ENCODE peak calls at places on chromosomes 11 and 22, in seven cellular contexts. O is OCI-LY7, Y is fibroblast of lung, X is heart left ventricle, N is kidney, C is IMR-90, T is activated B cell treated with CpG ODN at 0.5 μM for 24 hours. L is an unnamed sample.

GRCh38 chr11:128551641-128552335 is 35.6 kb downstream of the ETS1 start:
- DNase-seq in O (peak; percentile 87), Y (no peak), X (no peak), N (no peak), C (no peak), T (peak; percentile 38), L (no peak)

GRCh38 chr22:46046299-46046685 is 69.3 kb upstream of the WNT7B start:
- DNase-seq in O (no peak), Y (no peak), X (no peak), N (peak; percentile 43), C (no peak), T (no peak), L (no peak)

GRCh38 chr11:109939176-109939810 is 153.9 kb upstream of the ZC3H12C start:
- DNase-seq in O (peak; percentile 34), Y (peak; percentile 85), X (peak; percentile 22), N (no peak), C (peak; percentile 84), T (no peak), L (peak; percentile 68)

GRCh38 chr11:128715691-128716153 is 21.9 kb downstream of the FLI1 start:
- DNase-seq in O (no peak), Y (peak; percentile 92), X (peak; percentile 44), N (no peak), C (peak; percentile 40), T (no peak), L (peak; percentile 47)

GRCh38 chr11:469684-470667 is 19.9 kb downstream of the PTDSS2 start:
- DNase-seq in O (no peak), Y (peak; percentile 47), X (peak; percentile 71), N (peak; percentile 89), C (peak; percentile 81), T (no peak), L (peak; percentile 54)

GRCh38 chr22:40602231-40602630 is 34.3 kb downstream of the MRTFA start:
- DNase-seq in O (no peak), Y (peak; percentile 50), X (no peak), N (no peak), C (no peak), T (no peak), L (no peak)

GRCh38 chr11:64741393-64742086 is 2.4 kb downstream of the RASGRP2 start:
- DNase-seq in O (no peak), Y (no peak), X (no peak), N (no peak), C (no peak), T (no peak), L (no peak)

GRCh38 chr11:65439331-65440181 is 17.0 kb downstream of the NEAT1 start:
- DNase-seq in O (no peak), Y (peak; percentile 36), X (no peak), N (no peak), C (peak; percentile 48), T (no peak), L (peak; percentile 34)

GRCh38 chr22:47631571-47632102 is 869.2 kb downstream of the TBC1D22A start:
- DNase-seq in O (no peak), Y (no peak), X (no peak), N (no peak), C (no peak), T (no peak), L (no peak)

GRCh38 chr11:66639066-66639813 is 737 bp downstream of the RBM4 start:
- DNase-seq in O (peak; percentile 50), Y (peak; percentile 39), X (peak; percentile 34), N (no peak), C (peak; percentile 42), T (no peak), L (peak; percentile 22)
- TF ChIP-seq CTCF in O (no peak), Y (no peak), X (no peak), N (no peak), C (peak; percentile 21), T (no peak), L (no peak)

DNA sequence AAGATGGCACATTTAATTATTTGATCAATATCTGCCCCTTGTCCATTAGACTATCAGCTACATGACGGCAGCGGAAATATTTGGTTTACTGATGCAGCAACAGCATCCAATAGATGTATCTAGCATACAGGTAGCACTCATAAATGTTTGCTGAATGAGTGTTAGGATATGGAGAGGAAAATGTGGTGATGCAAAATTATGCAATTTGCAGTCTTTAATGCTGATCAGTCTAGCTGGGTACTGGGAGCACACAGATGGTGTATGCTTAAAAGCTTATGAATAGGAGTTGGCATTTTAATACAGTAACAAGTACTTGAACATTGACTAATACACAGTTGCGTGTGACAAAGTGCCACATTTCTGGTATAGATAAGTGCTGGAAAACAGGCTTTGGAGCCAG is 99.4 kb downstream of the TIMP3 start:
- DNase-seq in O (no peak), Y (no peak), X (no peak), N (no peak), C (no peak), T (no peak), L (no peak)
- TF ChIP-seq CTCF in O (no peak), Y (no peak), X (no peak), N (no peak), C (no peak), T (no peak), L (no peak)

DNA sequence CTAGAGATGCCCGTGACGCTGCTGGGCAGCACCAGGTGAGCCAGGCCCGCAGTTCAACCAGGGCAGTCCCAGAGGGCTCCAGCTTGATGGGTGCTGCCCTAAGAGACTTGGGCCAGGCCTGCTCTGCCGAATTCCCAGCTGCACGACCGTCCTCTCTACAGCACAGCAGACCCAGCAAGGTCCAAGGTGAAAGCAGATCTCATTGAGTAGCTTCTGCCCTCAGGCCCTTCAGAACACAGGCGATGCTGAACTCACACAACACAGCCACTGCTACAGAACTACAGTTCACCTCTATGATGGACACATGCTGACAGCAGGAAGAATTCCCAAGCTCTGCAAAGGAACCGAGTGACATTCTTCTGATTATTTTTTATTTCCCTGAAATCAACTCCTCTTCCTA is 81.6 kb downstream of the MICAL3 start:
- DNase-seq in O (no peak), Y (no peak), X (no peak), N (no peak), C (no peak), T (no peak), L (no peak)
- TF ChIP-seq CTCF in O (no peak), Y (no peak), X (no peak), N (no peak), C (no peak), T (no peak), L (no peak)

GRCh38 chr11:58968251-58968711 is 29.0 kb downstream of the GLYATL1 start:
- DNase-seq in O (no peak), Y (no peak), X (no peak), N (peak; percentile 51), C (no peak), T (no peak), L (no peak)

GRCh38 chr11:58965246-58965985 is 26.1 kb downstream of the GLYATL1 start:
- DNase-seq in O (no peak), Y (peak; percentile 45), X (no peak), N (no peak), C (peak; percentile 38), T (no peak), L (no peak)

GRCh38 chr11:58958500-58958899 is 19.2 kb downstream of the GLYATL1 start:
- DNase-seq in O (peak; percentile 63), Y (no peak), X (peak; percentile 29), N (no peak), C (no peak), T (peak; percentile 42), L (no peak)

GRCh38 chr11:58957922-58958321 is 18.6 kb downstream of the GLYATL1 start:
- DNase-seq in O (no peak), Y (no peak), X (no peak), N (no peak), C (no peak), T (no peak), L (no peak)

GRCh38 chr11:58963551-58964075 is 24.3 kb downstream of the GLYATL1 start:
- DNase-seq in O (no peak), Y (peak; percentile 84), X (no peak), N (no peak), C (peak; percentile 59), T (no peak), L (peak; percentile 22)
- TF ChIP-seq CTCF in O (no peak), Y (peak; percentile 29), X (no peak), N (peak; percentile 61), C (peak; percentile 19), T (no peak), L (peak; percentile 52)